ENCODE peak calls at places on chromosomes 12 and 14, in four cellular contexts. L is GM12878, W is BJ, O is coronary artery. M is an unnamed sample.

GRCh38 chr12:86838264-86838663 is 582.1 kb upstream of the MGAT4C start:
- DNase-seq in W (no peak), L (no peak), O (no peak), M (no peak)

GRCh38 chr14:75267141-75267601 is 11.5 kb upstream of the FOS start:
- DNase-seq in O (no peak), W (peak), L (no peak), M (peak)

GRCh38 chr12:51923506-51924365 is 16.4 kb downstream of the ACVRL1 start:
- DNase-seq in O (no peak), W (no peak), L (no peak), M (peak)

GRCh38 chr12:57227315-57228115 is 2.0 kb upstream of the SHMT2 start:
- DNase-seq in O (no peak), W (no peak), L (no peak), M (no peak)

GRCh38 chr12:78406776-78407335 is 457.7 kb upstream of the SYT1 start:
- DNase-seq in L (peak), O (no peak), W (no peak), M (peak)

GRCh38 chr12:44668443-44668842 is 207.7 kb downstream of the NELL2 start:
- DNase-seq in L (no peak), W (no peak), O (no peak), M (no peak)

GRCh38 chr12:133203344-133204263 is 22.3 kb downstream of the ZNF268 start:
- DNase-seq in W (no peak), L (no peak), O (no peak), M (peak)

GRCh38 chr14:61502459-61503093 is 181.2 kb downstream of the PRKCH start:
- DNase-seq in L (no peak), O (no peak), W (no peak), M (peak)

GRCh38 chr12:128613821-128614220 is 209.9 kb downstream of the SLC15A4 start:
- DNase-seq in W (no peak), L (no peak), O (no peak), M (no peak)

GRCh38 chr12:4133636-4134433 is 139.7 kb upstream of the CCND2 start:
- DNase-seq in O (peak), W (no peak), L (no peak), M (no peak)

GRCh38 chr12:39892146-39892545 is 213.7 kb downstream of the SLC2A13 start:
- DNase-seq in O (no peak), L (no peak), W (no peak), M (no peak)

GRCh38 chr12:86052921-86053320 is 178.8 kb downstream of the NTS start:
- DNase-seq in L (no peak), O (no peak), W (no peak), M (no peak)

GRCh38 chr12:42792265-42792664 is 202.7 kb upstream of the PRICKLE1 start:
- DNase-seq in O (no peak), L (no peak), W (no peak), M (no peak)

GRCh38 chr12:103839103-103839502 is 1.9 kb downstream of the NT5DC3 start:
- DNase-seq in L (no peak), O (no peak), W (no peak), M (no peak)

GRCh38 chr12:120224304-120225199 is 23.6 kb upstream of the RPLP0 start:
- DNase-seq in L (no peak), W (no peak), O (no peak), M (no peak)

GRCh38 chr14:86597279-86597678 is 1067.3 kb downstream of the FLRT2 start:
- DNase-seq in O (no peak), W (no peak), L (no peak), M (no peak)

GRCh38 chr14:30125322-30125944 is 197.8 kb upstream of the PRKD1 start:
- DNase-seq in L (no peak), W (no peak), O (no peak), M (no peak)

GRCh38 chr14:61328629-61329262 is 7.4 kb downstream of the PRKCH start:
- DNase-seq in O (no peak), L (no peak), W (no peak), M (no peak)

GRCh38 chr12:12608557-12608957 is 3.1 kb upstream of the CREBL2 start:
- DNase-seq in O (no peak), W (no peak), L (peak), M (peak)

GRCh38 chr14:89310211-89310610 is 106.8 kb downstream of the FOXN3 start:
- DNase-seq in O (no peak), W (no peak), L (no peak), M (no peak)

GRCh38 chr14:89304972-89305703 is 111.9 kb downstream of the FOXN3 start:
- DNase-seq in O (peak), W (no peak), L (peak), M (peak)

GRCh38 chr14:89307409-89307808 is 109.6 kb downstream of the FOXN3 start:
- DNase-seq in O (no peak), W (no peak), L (no peak), M (no peak)

GRCh38 chr14:89309670-89310177 is 107.3 kb downstream of the FOXN3 start:
- DNase-seq in W (no peak), L (no peak), O (no peak), M (no peak)

GRCh38 chr14:89308232-89308959 is 108.6 kb downstream of the FOXN3 start:
- DNase-seq in W (no peak), O (no peak), L (no peak), M (no peak)
- H3K4me3 ChIP-seq in W (no peak), O (no peak), L (no peak), M (no peak)

GRCh38 chr12:65318186-65318685 is 39.8 kb downstream of the MSRB3 start:
- DNase-seq in W (no peak), O (no peak), L (no peak), M (no peak)
- TF ChIP-seq CTCF in W (no peak), O (no peak), L (no peak), M (no peak)

GRCh38 chr12:202081-202731 is 11.8 kb downstream of the SLC6A12 start:
- DNase-seq in L (no peak), O (no peak), W (no peak), M (no peak)

GRCh38 chr12:203074-203461 is 10.9 kb downstream of the SLC6A12 start:
- DNase-seq in W (no peak), L (no peak), O (no peak), M (no peak)

GRCh38 chr12:203462-204260 is 10.3 kb downstream of the SLC6A12 start:
- DNase-seq in W (no peak), O (no peak), L (no peak), M (no peak)

GRCh38 chr12:205026-205425 is 8.9 kb downstream of the SLC6A12 start:
- DNase-seq in O (no peak), L (no peak), W (no peak), M (no peak)

GRCh38 chr12:204261-204678 is 9.7 kb downstream of the SLC6A12 start:
- DNase-seq in W (no peak), O (no peak), L (no peak), M (no peak)
- H3K4me3 ChIP-seq in W (no peak), O (peak), L (no peak), M (no peak)

DNA sequence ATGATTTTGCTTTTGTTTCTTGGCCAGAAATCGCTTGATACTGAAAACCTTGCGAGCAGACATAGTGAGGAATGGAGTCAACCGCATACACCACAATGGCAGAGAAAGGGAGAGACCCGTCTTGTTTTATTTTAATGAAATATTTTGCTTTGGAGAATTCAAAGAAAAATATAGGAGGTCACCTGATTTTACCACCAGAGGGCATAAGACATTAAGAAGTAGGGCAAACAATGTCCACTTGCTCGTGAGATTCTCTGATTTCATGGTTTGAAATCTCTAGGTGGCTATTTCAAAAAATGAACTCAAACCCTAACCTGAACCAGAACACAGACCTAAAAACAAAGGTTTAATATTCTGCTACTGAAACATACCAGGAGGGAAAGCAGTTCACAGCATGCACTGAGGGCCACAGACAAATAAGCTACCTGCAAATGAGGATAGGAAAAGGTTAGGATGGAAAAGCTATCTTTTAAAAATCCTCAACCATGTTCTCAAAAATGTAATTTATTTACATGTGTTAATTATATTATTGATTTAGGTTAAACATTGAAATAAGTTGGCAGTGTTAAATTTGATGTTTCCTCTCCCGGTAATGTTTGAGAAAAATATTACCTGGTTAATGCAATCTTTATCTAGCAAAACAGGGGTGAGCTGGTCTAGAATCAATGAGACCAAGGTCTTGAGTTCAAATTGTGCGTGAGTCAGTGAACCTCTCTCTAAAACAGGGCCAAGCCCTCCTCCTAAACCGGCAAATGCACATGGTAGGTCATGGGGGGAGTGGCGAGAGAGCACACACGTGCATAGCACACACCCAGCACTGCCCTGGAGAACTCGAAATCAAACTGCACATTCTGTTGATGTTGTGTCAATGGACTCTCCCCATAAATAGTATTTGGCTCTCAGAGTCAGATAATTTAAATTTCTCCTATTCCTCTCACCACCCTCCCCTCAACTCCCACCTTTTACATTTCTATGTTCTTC is 12.5 kb downstream of the IFNG-AS1 start:
- DNase-seq in L (no peak), W (no peak), O (no peak), M (peak)
- TF ChIP-seq CTCF in L (peak), W (peak), O (no peak), M (peak)

GRCh38 chr12:96397756-96398421 is 2.4 kb downstream of the CDK17 start:
- DNase-seq in W (no peak), O (no peak), L (no peak), M (peak)
- H3K4me3 ChIP-seq in W (peak), O (peak), L (peak), M (peak)

GRCh38 chr14:82621881-82622450 is 1088.3 kb upstream of the SEL1L start:
- DNase-seq in W (no peak), O (no peak), L (no peak), M (no peak)
- TF ChIP-seq CTCF in W (no peak), O (no peak), L (no peak), M (no peak)